ENCODE peak calls at places on chromosome 1, in nine cellular contexts. One of them, this sample, is unnamed.

GRCh38 chr1:221921936-221922335 is 180.0 kb upstream of the DUSP10 start:
- DNase-seq in stimulated activated CD4-positive, alpha-beta T cell treated with anti-CD3 and anti-CD28 coated beads, Interleukin-12 subunit alpha, Interleukin-12 subunit beta, amount 100 ng/mL, for 4 hours: no peak
- DNase-seq in non-pigmented ciliary epithelial cell: no peak
- DNase-seq in foreskin fibroblast: peak; percentile 13
- DNase-seq in NCI-H1092: no peak
- DNase-seq in NCI-H226: no peak
- DNase-seq in ACHN: no peak
- DNase-seq in H4: no peak
- DNase-seq in SK-MEL-5: no peak
- DNase-seq in this sample: no peak

GRCh38 chr1:55214903-55215193 is 316 bp downstream of the USP24 start:
- DNase-seq in stimulated activated CD4-positive, alpha-beta T cell treated with anti-CD3 and anti-CD28 coated beads, Interleukin-12 subunit alpha, Interleukin-12 subunit beta, amount 100 ng/mL, for 4 hours: no peak
- DNase-seq in non-pigmented ciliary epithelial cell: no peak
- DNase-seq in foreskin fibroblast: no peak
- DNase-seq in NCI-H1092: no peak
- DNase-seq in NCI-H226: no peak
- DNase-seq in ACHN: no peak
- DNase-seq in H4: peak; percentile 24
- DNase-seq in SK-MEL-5: peak; percentile 9
- DNase-seq in this sample: no peak

GRCh38 chr1:68128157-68128556 is 77.7 kb upstream of the DIRAS3 start:
- DNase-seq in stimulated activated CD4-positive, alpha-beta T cell treated with anti-CD3 and anti-CD28 coated beads, Interleukin-12 subunit alpha, Interleukin-12 subunit beta, amount 100 ng/mL, for 4 hours: no peak
- DNase-seq in non-pigmented ciliary epithelial cell: peak; percentile 68
- DNase-seq in foreskin fibroblast: peak; percentile 30
- DNase-seq in NCI-H1092: no peak
- DNase-seq in NCI-H226: no peak
- DNase-seq in ACHN: no peak
- DNase-seq in H4: peak; percentile 35
- DNase-seq in SK-MEL-5: no peak
- DNase-seq in this sample: no peak

GRCh38 chr1:210231846-210232523 is 611 bp upstream of the SERTAD4 start:
- DNase-seq in stimulated activated CD4-positive, alpha-beta T cell treated with anti-CD3 and anti-CD28 coated beads, Interleukin-12 subunit alpha, Interleukin-12 subunit beta, amount 100 ng/mL, for 4 hours: no peak
- DNase-seq in non-pigmented ciliary epithelial cell: no peak
- DNase-seq in foreskin fibroblast: peak; percentile 64
- DNase-seq in NCI-H1092: no peak
- DNase-seq in NCI-H226: no peak
- DNase-seq in ACHN: peak; percentile 48
- DNase-seq in H4: peak; percentile 55
- DNase-seq in SK-MEL-5: peak; percentile 19
- DNase-seq in this sample: no peak

GRCh38 chr1:1033731-1034437 is 14.0 kb downstream of the AGRN start:
- DNase-seq in stimulated activated CD4-positive, alpha-beta T cell treated with anti-CD3 and anti-CD28 coated beads, Interleukin-12 subunit alpha, Interleukin-12 subunit beta, amount 100 ng/mL, for 4 hours: peak; percentile 26
- DNase-seq in non-pigmented ciliary epithelial cell: no peak
- DNase-seq in foreskin fibroblast: no peak
- DNase-seq in NCI-H1092: no peak
- DNase-seq in NCI-H226: no peak
- DNase-seq in ACHN: no peak
- DNase-seq in H4: no peak
- DNase-seq in SK-MEL-5: no peak
- DNase-seq in this sample: no peak

GRCh38 chr1:198259336-198260109 is 102.7 kb downstream of the NEK7 start:
- DNase-seq in stimulated activated CD4-positive, alpha-beta T cell treated with anti-CD3 and anti-CD28 coated beads, Interleukin-12 subunit alpha, Interleukin-12 subunit beta, amount 100 ng/mL, for 4 hours: no peak
- DNase-seq in non-pigmented ciliary epithelial cell: no peak
- DNase-seq in foreskin fibroblast: no peak
- DNase-seq in NCI-H1092: no peak
- DNase-seq in NCI-H226: peak; percentile 41
- DNase-seq in ACHN: no peak
- DNase-seq in H4: no peak
- DNase-seq in SK-MEL-5: no peak
- DNase-seq in this sample: no peak

GRCh38 chr1:6185151-6185550 is 5.0 kb upstream of the CHD5 start:
- DNase-seq in stimulated activated CD4-positive, alpha-beta T cell treated with anti-CD3 and anti-CD28 coated beads, Interleukin-12 subunit alpha, Interleukin-12 subunit beta, amount 100 ng/mL, for 4 hours: no peak
- DNase-seq in non-pigmented ciliary epithelial cell: peak; percentile 48
- DNase-seq in foreskin fibroblast: peak; percentile 40
- DNase-seq in NCI-H1092: no peak
- DNase-seq in NCI-H226: peak; percentile 74
- DNase-seq in ACHN: peak; percentile 89
- DNase-seq in H4: no peak
- DNase-seq in SK-MEL-5: no peak
- DNase-seq in this sample: no peak

GRCh38 chr1:13550663-13551062 is 33.0 kb upstream of the PDPN start:
- DNase-seq in stimulated activated CD4-positive, alpha-beta T cell treated with anti-CD3 and anti-CD28 coated beads, Interleukin-12 subunit alpha, Interleukin-12 subunit beta, amount 100 ng/mL, for 4 hours: no peak
- DNase-seq in non-pigmented ciliary epithelial cell: no peak
- DNase-seq in foreskin fibroblast: no peak
- DNase-seq in NCI-H1092: no peak
- DNase-seq in NCI-H226: no peak
- DNase-seq in ACHN: no peak
- DNase-seq in H4: no peak
- DNase-seq in SK-MEL-5: no peak
- DNase-seq in this sample: no peak

GRCh38 chr1:5551274-5551966 is 440.8 kb downstream of the NPHP4 start:
- DNase-seq in stimulated activated CD4-positive, alpha-beta T cell treated with anti-CD3 and anti-CD28 coated beads, Interleukin-12 subunit alpha, Interleukin-12 subunit beta, amount 100 ng/mL, for 4 hours: no peak
- DNase-seq in non-pigmented ciliary epithelial cell: no peak
- DNase-seq in foreskin fibroblast: no peak
- DNase-seq in NCI-H1092: no peak
- DNase-seq in NCI-H226: no peak
- DNase-seq in ACHN: no peak
- DNase-seq in H4: peak; percentile 65
- DNase-seq in SK-MEL-5: no peak
- DNase-seq in this sample: no peak

GRCh38 chr1:61864501-61864900 is 122.2 kb downstream of the PATJ start:
- DNase-seq in stimulated activated CD4-positive, alpha-beta T cell treated with anti-CD3 and anti-CD28 coated beads, Interleukin-12 subunit alpha, Interleukin-12 subunit beta, amount 100 ng/mL, for 4 hours: no peak
- DNase-seq in non-pigmented ciliary epithelial cell: no peak
- DNase-seq in foreskin fibroblast: no peak
- DNase-seq in NCI-H1092: no peak
- DNase-seq in NCI-H226: no peak
- DNase-seq in ACHN: no peak
- DNase-seq in H4: no peak
- DNase-seq in SK-MEL-5: no peak
- DNase-seq in this sample: no peak

GRCh38 chr1:172107261-172107820 is 266.0 kb downstream of the DNM3 start:
- DNase-seq in stimulated activated CD4-positive, alpha-beta T cell treated with anti-CD3 and anti-CD28 coated beads, Interleukin-12 subunit alpha, Interleukin-12 subunit beta, amount 100 ng/mL, for 4 hours: no peak
- DNase-seq in non-pigmented ciliary epithelial cell: no peak
- DNase-seq in foreskin fibroblast: peak; percentile 27
- DNase-seq in NCI-H1092: no peak
- DNase-seq in NCI-H226: no peak
- DNase-seq in ACHN: no peak
- DNase-seq in H4: no peak
- DNase-seq in SK-MEL-5: no peak
- DNase-seq in this sample: no peak

GRCh38 chr1:39980555-39981313 is 25.8 kb downstream of the MFSD2A start:
- DNase-seq in stimulated activated CD4-positive, alpha-beta T cell treated with anti-CD3 and anti-CD28 coated beads, Interleukin-12 subunit alpha, Interleukin-12 subunit beta, amount 100 ng/mL, for 4 hours: no peak
- DNase-seq in non-pigmented ciliary epithelial cell: no peak
- DNase-seq in foreskin fibroblast: no peak
- DNase-seq in NCI-H1092: no peak
- DNase-seq in NCI-H226: no peak
- DNase-seq in ACHN: no peak
- DNase-seq in H4: no peak
- DNase-seq in SK-MEL-5: no peak
- DNase-seq in this sample: no peak

GRCh38 chr1:9207086-9207485 is 27.5 kb upstream of the H6PD start:
- DNase-seq in stimulated activated CD4-positive, alpha-beta T cell treated with anti-CD3 and anti-CD28 coated beads, Interleukin-12 subunit alpha, Interleukin-12 subunit beta, amount 100 ng/mL, for 4 hours: no peak
- DNase-seq in non-pigmented ciliary epithelial cell: no peak
- DNase-seq in foreskin fibroblast: peak; percentile 78
- DNase-seq in NCI-H1092: no peak
- DNase-seq in NCI-H226: no peak
- DNase-seq in ACHN: no peak
- DNase-seq in H4: no peak
- DNase-seq in SK-MEL-5: no peak
- DNase-seq in this sample: no peak

GRCh38 chr1:163604391-163604790 is 282.6 kb downstream of the NUF2 start:
- DNase-seq in stimulated activated CD4-positive, alpha-beta T cell treated with anti-CD3 and anti-CD28 coated beads, Interleukin-12 subunit alpha, Interleukin-12 subunit beta, amount 100 ng/mL, for 4 hours: no peak
- DNase-seq in non-pigmented ciliary epithelial cell: no peak
- DNase-seq in foreskin fibroblast: no peak
- DNase-seq in NCI-H1092: no peak
- DNase-seq in NCI-H226: no peak
- DNase-seq in ACHN: no peak
- DNase-seq in H4: no peak
- DNase-seq in SK-MEL-5: no peak
- DNase-seq in this sample: no peak

GRCh38 chr1:169072945-169073725 is 33.4 kb upstream of the ATP1B1 start:
- DNase-seq in stimulated activated CD4-positive, alpha-beta T cell treated with anti-CD3 and anti-CD28 coated beads, Interleukin-12 subunit alpha, Interleukin-12 subunit beta, amount 100 ng/mL, for 4 hours: no peak
- DNase-seq in non-pigmented ciliary epithelial cell: no peak
- DNase-seq in foreskin fibroblast: no peak
- DNase-seq in NCI-H1092: peak; percentile 46
- DNase-seq in NCI-H226: no peak
- DNase-seq in ACHN: no peak
- DNase-seq in H4: no peak
- DNase-seq in SK-MEL-5: no peak
- DNase-seq in this sample: no peak

GRCh38 chr1:183953031-183953430 is 84.5 kb downstream of the COLGALT2 start:
- DNase-seq in stimulated activated CD4-positive, alpha-beta T cell treated with anti-CD3 and anti-CD28 coated beads, Interleukin-12 subunit alpha, Interleukin-12 subunit beta, amount 100 ng/mL, for 4 hours: no peak
- DNase-seq in non-pigmented ciliary epithelial cell: no peak
- DNase-seq in foreskin fibroblast: no peak
- DNase-seq in NCI-H1092: no peak
- DNase-seq in NCI-H226: no peak
- DNase-seq in ACHN: no peak
- DNase-seq in H4: no peak
- DNase-seq in SK-MEL-5: no peak
- DNase-seq in this sample: no peak

GRCh38 chr1:185315364-185316108 is 1.5 kb downstream of the IVNS1ABP start:
- DNase-seq in stimulated activated CD4-positive, alpha-beta T cell treated with anti-CD3 and anti-CD28 coated beads, Interleukin-12 subunit alpha, Interleukin-12 subunit beta, amount 100 ng/mL, for 4 hours: no peak
- DNase-seq in non-pigmented ciliary epithelial cell: no peak
- DNase-seq in foreskin fibroblast: no peak
- DNase-seq in NCI-H1092: peak; percentile 28
- DNase-seq in NCI-H226: no peak
- DNase-seq in ACHN: no peak
- DNase-seq in H4: no peak
- DNase-seq in SK-MEL-5: peak; percentile 56
- DNase-seq in this sample: no peak

GRCh38 chr1:6686294-6686693 is 15.3 kb downstream of the DNAJC11 start:
- DNase-seq in stimulated activated CD4-positive, alpha-beta T cell treated with anti-CD3 and anti-CD28 coated beads, Interleukin-12 subunit alpha, Interleukin-12 subunit beta, amount 100 ng/mL, for 4 hours: no peak
- DNase-seq in non-pigmented ciliary epithelial cell: no peak
- DNase-seq in foreskin fibroblast: peak; percentile 16
- DNase-seq in NCI-H1092: no peak
- DNase-seq in NCI-H226: peak; percentile 4
- DNase-seq in ACHN: no peak
- DNase-seq in H4: no peak
- DNase-seq in SK-MEL-5: no peak
- DNase-seq in this sample: no peak

GRCh38 chr1:7922301-7922700 is 18.3 kb downstream of the TNFRSF9 start:
- DNase-seq in stimulated activated CD4-positive, alpha-beta T cell treated with anti-CD3 and anti-CD28 coated beads, Interleukin-12 subunit alpha, Interleukin-12 subunit beta, amount 100 ng/mL, for 4 hours: no peak
- DNase-seq in non-pigmented ciliary epithelial cell: no peak
- DNase-seq in foreskin fibroblast: peak; percentile 28
- DNase-seq in NCI-H1092: no peak
- DNase-seq in NCI-H226: no peak
- DNase-seq in ACHN: no peak
- DNase-seq in H4: no peak
- DNase-seq in SK-MEL-5: no peak
- DNase-seq in this sample: no peak

GRCh38 chr1:45640293-45640692 is 16.4 kb upstream of the CCDC17 start:
- DNase-seq in stimulated activated CD4-positive, alpha-beta T cell treated with anti-CD3 and anti-CD28 coated beads, Interleukin-12 subunit alpha, Interleukin-12 subunit beta, amount 100 ng/mL, for 4 hours: no peak
- DNase-seq in non-pigmented ciliary epithelial cell: no peak
- DNase-seq in foreskin fibroblast: no peak
- DNase-seq in NCI-H1092: no peak
- DNase-seq in NCI-H226: no peak
- DNase-seq in ACHN: no peak
- DNase-seq in H4: no peak
- DNase-seq in SK-MEL-5: no peak
- DNase-seq in this sample: no peak

GRCh38 chr1:67142931-67143330 is 8.2 kb upstream of the C1orf141 start:
- DNase-seq in stimulated activated CD4-positive, alpha-beta T cell treated with anti-CD3 and anti-CD28 coated beads, Interleukin-12 subunit alpha, Interleukin-12 subunit beta, amount 100 ng/mL, for 4 hours: no peak
- DNase-seq in non-pigmented ciliary epithelial cell: no peak
- DNase-seq in foreskin fibroblast: no peak
- DNase-seq in NCI-H1092: no peak
- DNase-seq in NCI-H226: no peak
- DNase-seq in ACHN: no peak
- DNase-seq in H4: no peak
- DNase-seq in SK-MEL-5: no peak
- DNase-seq in this sample: no peak

GRCh38 chr1:155911156-155912055 is at the start of gene RIT1:
- DNase-seq in stimulated activated CD4-positive, alpha-beta T cell treated with anti-CD3 and anti-CD28 coated beads, Interleukin-12 subunit alpha, Interleukin-12 subunit beta, amount 100 ng/mL, for 4 hours: peak; percentile 83
- DNase-seq in non-pigmented ciliary epithelial cell: no peak
- DNase-seq in foreskin fibroblast: peak; percentile 83
- DNase-seq in NCI-H1092: peak; percentile 72
- DNase-seq in NCI-H226: peak; percentile 69
- DNase-seq in ACHN: peak; percentile 89
- DNase-seq in H4: peak; percentile 68
- DNase-seq in SK-MEL-5: peak; percentile 76
- DNase-seq in this sample: peak; percentile 77

GRCh38 chr1:116988248-116988647 is 13.3 kb upstream of the CD101 start:
- DNase-seq in stimulated activated CD4-positive, alpha-beta T cell treated with anti-CD3 and anti-CD28 coated beads, Interleukin-12 subunit alpha, Interleukin-12 subunit beta, amount 100 ng/mL, for 4 hours: no peak
- DNase-seq in non-pigmented ciliary epithelial cell: no peak
- DNase-seq in foreskin fibroblast: peak; percentile 19
- DNase-seq in NCI-H1092: no peak
- DNase-seq in NCI-H226: no peak
- DNase-seq in ACHN: no peak
- DNase-seq in H4: peak; percentile 21
- DNase-seq in SK-MEL-5: no peak
- DNase-seq in this sample: no peak

GRCh38 chr1:212606734-212607205 is 1.8 kb upstream of the ATF3 start:
- DNase-seq in stimulated activated CD4-positive, alpha-beta T cell treated with anti-CD3 and anti-CD28 coated beads, Interleukin-12 subunit alpha, Interleukin-12 subunit beta, amount 100 ng/mL, for 4 hours: peak; percentile 53
- DNase-seq in non-pigmented ciliary epithelial cell: no peak
- DNase-seq in foreskin fibroblast: no peak
- DNase-seq in NCI-H1092: no peak
- DNase-seq in NCI-H226: no peak
- DNase-seq in ACHN: peak; percentile 52
- DNase-seq in H4: no peak
- DNase-seq in SK-MEL-5: no peak
- DNase-seq in this sample: peak; percentile 43

GRCh38 chr1:8396912-8397406 is 79.0 kb downstream of the SLC45A1 start:
- DNase-seq in stimulated activated CD4-positive, alpha-beta T cell treated with anti-CD3 and anti-CD28 coated beads, Interleukin-12 subunit alpha, Interleukin-12 subunit beta, amount 100 ng/mL, for 4 hours: no peak
- DNase-seq in non-pigmented ciliary epithelial cell: peak; percentile 98
- DNase-seq in foreskin fibroblast: peak; percentile 98
- DNase-seq in NCI-H1092: no peak
- DNase-seq in NCI-H226: peak; percentile 98
- DNase-seq in ACHN: peak; percentile 66
- DNase-seq in H4: peak; percentile 77
- DNase-seq in SK-MEL-5: no peak
- DNase-seq in this sample: no peak